ENCODE peak calls at places on chromosomes 5 and 9, in ten cellular contexts. One of them, this sample, is unnamed.

GRCh38 chr5:101440173-101440572 is 537.1 kb upstream of the ST8SIA4 start:
- DNase-seq in SK-N-MC: no peak
- DNase-seq in stomach: no peak
- DNase-seq in Peyer's patch: no peak
- DNase-seq in GM23248: no peak
- DNase-seq in naive thymus-derived CD4-positive, alpha-beta T cell: no peak
- DNase-seq in body of pancreas: no peak
- DNase-seq in right atrium auricular region: no peak
- DNase-seq in fibroblast of pulmonary artery: no peak
- DNase-seq in fibroblast of the aortic adventitia: no peak
- DNase-seq in this sample: no peak

GRCh38 chr5:104372796-104373195 is 810.2 kb upstream of the NUDT12 start:
- DNase-seq in fibroblast of the aortic adventitia: no peak
- DNase-seq in stomach: no peak
- DNase-seq in body of pancreas: no peak
- DNase-seq in right atrium auricular region: no peak
- DNase-seq in GM23248: no peak
- DNase-seq in SK-N-MC: no peak
- DNase-seq in fibroblast of pulmonary artery: peak
- DNase-seq in naive thymus-derived CD4-positive, alpha-beta T cell: no peak
- DNase-seq in Peyer's patch: no peak
- DNase-seq in this sample: no peak

GRCh38 chr5:177265395-177265794 is 38.1 kb downstream of the RAB24 start:
- DNase-seq in fibroblast of the aortic adventitia: no peak
- DNase-seq in naive thymus-derived CD4-positive, alpha-beta T cell: no peak
- DNase-seq in body of pancreas: no peak
- DNase-seq in Peyer's patch: no peak
- DNase-seq in stomach: no peak
- DNase-seq in fibroblast of pulmonary artery: no peak
- DNase-seq in SK-N-MC: no peak
- DNase-seq in GM23248: no peak
- DNase-seq in right atrium auricular region: no peak
- DNase-seq in this sample: no peak

GRCh38 chr9:126626117-126627022 is 12.6 kb downstream of the LMX1B start:
- DNase-seq in SK-N-MC: no peak
- DNase-seq in GM23248: no peak
- DNase-seq in fibroblast of the aortic adventitia: no peak
- DNase-seq in fibroblast of pulmonary artery: no peak
- DNase-seq in body of pancreas: no peak
- DNase-seq in naive thymus-derived CD4-positive, alpha-beta T cell: no peak
- DNase-seq in right atrium auricular region: no peak
- DNase-seq in stomach: no peak
- DNase-seq in Peyer's patch: no peak
- DNase-seq in this sample: no peak

GRCh38 chr9:97934321-97935115 is 3.5 kb downstream of the HEMGN start:
- DNase-seq in Peyer's patch: no peak
- DNase-seq in SK-N-MC: peak
- DNase-seq in fibroblast of pulmonary artery: no peak
- DNase-seq in body of pancreas: no peak
- DNase-seq in right atrium auricular region: no peak
- DNase-seq in GM23248: peak
- DNase-seq in stomach: no peak
- DNase-seq in fibroblast of the aortic adventitia: no peak
- DNase-seq in naive thymus-derived CD4-positive, alpha-beta T cell: no peak
- DNase-seq in this sample: no peak

GRCh38 chr9:89036862-89037261 is 45.6 kb downstream of the S1PR3 start:
- DNase-seq in fibroblast of pulmonary artery: no peak
- DNase-seq in right atrium auricular region: peak
- DNase-seq in Peyer's patch: no peak
- DNase-seq in GM23248: no peak
- DNase-seq in stomach: no peak
- DNase-seq in SK-N-MC: no peak
- DNase-seq in fibroblast of the aortic adventitia: no peak
- DNase-seq in naive thymus-derived CD4-positive, alpha-beta T cell: no peak
- DNase-seq in body of pancreas: no peak
- DNase-seq in this sample: no peak

GRCh38 chr9:134190232-134191121 is 26.1 kb upstream of the RNU6ATAC start:
- DNase-seq in fibroblast of pulmonary artery: no peak
- DNase-seq in fibroblast of the aortic adventitia: no peak
- DNase-seq in Peyer's patch: no peak
- DNase-seq in right atrium auricular region: no peak
- DNase-seq in SK-N-MC: no peak
- DNase-seq in body of pancreas: no peak
- DNase-seq in GM23248: no peak
- DNase-seq in stomach: no peak
- DNase-seq in naive thymus-derived CD4-positive, alpha-beta T cell: no peak
- DNase-seq in this sample: no peak

GRCh38 chr5:95526871-95527270 is 27.9 kb downstream of the SKIC3 start:
- DNase-seq in GM23248: peak
- DNase-seq in Peyer's patch: no peak
- DNase-seq in right atrium auricular region: no peak
- DNase-seq in fibroblast of the aortic adventitia: no peak
- DNase-seq in fibroblast of pulmonary artery: no peak
- DNase-seq in naive thymus-derived CD4-positive, alpha-beta T cell: no peak
- DNase-seq in stomach: no peak
- DNase-seq in body of pancreas: no peak
- DNase-seq in SK-N-MC: no peak
- DNase-seq in this sample: no peak

GRCh38 chr5:151709109-151709735 is 22.5 kb upstream of the SPARC start:
- DNase-seq in SK-N-MC: no peak
- DNase-seq in naive thymus-derived CD4-positive, alpha-beta T cell: no peak
- DNase-seq in GM23248: no peak
- DNase-seq in body of pancreas: no peak
- DNase-seq in fibroblast of pulmonary artery: no peak
- DNase-seq in right atrium auricular region: no peak
- DNase-seq in Peyer's patch: no peak
- DNase-seq in stomach: no peak
- DNase-seq in fibroblast of the aortic adventitia: no peak
- DNase-seq in this sample: no peak

GRCh38 chr5:122424211-122424610 is 112.2 kb downstream of the SNCAIP start:
- DNase-seq in body of pancreas: no peak
- DNase-seq in stomach: no peak
- DNase-seq in SK-N-MC: no peak
- DNase-seq in Peyer's patch: no peak
- DNase-seq in naive thymus-derived CD4-positive, alpha-beta T cell: no peak
- DNase-seq in right atrium auricular region: no peak
- DNase-seq in GM23248: no peak
- DNase-seq in fibroblast of the aortic adventitia: no peak
- DNase-seq in fibroblast of pulmonary artery: no peak
- DNase-seq in this sample: no peak

GRCh38 chr9:16328349-16328748 is 542.1 kb downstream of the BNC2 start:
- DNase-seq in stomach: no peak
- DNase-seq in SK-N-MC: no peak
- DNase-seq in Peyer's patch: no peak
- DNase-seq in body of pancreas: no peak
- DNase-seq in GM23248: no peak
- DNase-seq in naive thymus-derived CD4-positive, alpha-beta T cell: no peak
- DNase-seq in fibroblast of the aortic adventitia: peak
- DNase-seq in fibroblast of pulmonary artery: no peak
- DNase-seq in right atrium auricular region: no peak
- DNase-seq in this sample: no peak

GRCh38 chr9:81848472-81848871 is 79.8 kb upstream of the SPATA31D4 start:
- DNase-seq in fibroblast of pulmonary artery: peak
- DNase-seq in body of pancreas: no peak
- DNase-seq in naive thymus-derived CD4-positive, alpha-beta T cell: no peak
- DNase-seq in GM23248: peak
- DNase-seq in Peyer's patch: no peak
- DNase-seq in stomach: no peak
- DNase-seq in fibroblast of the aortic adventitia: peak
- DNase-seq in SK-N-MC: no peak
- DNase-seq in right atrium auricular region: no peak
- DNase-seq in this sample: no peak

GRCh38 chr5:132787076-132787475 is 10.0 kb upstream of the SEPTIN8 start:
- DNase-seq in GM23248: peak
- DNase-seq in stomach: no peak
- DNase-seq in naive thymus-derived CD4-positive, alpha-beta T cell: no peak
- DNase-seq in SK-N-MC: no peak
- DNase-seq in Peyer's patch: no peak
- DNase-seq in fibroblast of the aortic adventitia: peak
- DNase-seq in right atrium auricular region: no peak
- DNase-seq in fibroblast of pulmonary artery: no peak
- DNase-seq in body of pancreas: no peak
- DNase-seq in this sample: no peak

DNA sequence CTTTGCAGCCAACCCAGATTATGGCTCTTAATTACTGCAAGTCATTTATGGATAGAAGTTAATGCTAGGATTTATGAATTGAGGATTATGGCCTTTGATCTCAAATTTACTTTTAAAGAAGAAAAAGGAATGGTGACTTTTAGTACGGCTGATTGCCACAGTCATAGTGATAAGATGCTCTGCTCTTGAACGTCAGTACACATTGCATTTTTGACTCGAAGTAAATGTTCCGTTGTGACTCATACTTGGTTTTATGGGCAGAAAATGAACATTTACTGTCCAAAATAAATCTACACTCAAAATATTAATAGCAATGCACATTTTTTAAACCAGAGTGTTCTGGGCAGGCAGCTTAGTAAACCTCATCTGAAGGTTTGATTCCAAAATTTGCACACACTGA is 825 bp downstream of the ADAMTSL1 start:
- DNase-seq in right atrium auricular region: no peak
- DNase-seq in stomach: no peak
- DNase-seq in GM23248: peak
- DNase-seq in naive thymus-derived CD4-positive, alpha-beta T cell: no peak
- DNase-seq in Peyer's patch: no peak
- DNase-seq in SK-N-MC: no peak
- DNase-seq in body of pancreas: no peak
- DNase-seq in fibroblast of pulmonary artery: peak
- DNase-seq in fibroblast of the aortic adventitia: peak
- DNase-seq in this sample: no peak
- H3K4me3 ChIP-seq in right atrium auricular region: no peak
- H3K4me3 ChIP-seq in stomach: peak
- H3K4me3 ChIP-seq in GM23248: peak
- H3K4me3 ChIP-seq in naive thymus-derived CD4-positive, alpha-beta T cell: no peak
- H3K4me3 ChIP-seq in Peyer's patch: no peak
- H3K4me3 ChIP-seq in SK-N-MC: no peak
- H3K4me3 ChIP-seq in body of pancreas: no peak
- H3K4me3 ChIP-seq in fibroblast of pulmonary artery: peak
- H3K4me3 ChIP-seq in fibroblast of the aortic adventitia: peak
- H3K4me3 ChIP-seq in this sample: no peak

GRCh38 chr5:173248481-173248880 is 13.5 kb upstream of the NKX2-5 start:
- DNase-seq in GM23248: no peak
- DNase-seq in Peyer's patch: no peak
- DNase-seq in fibroblast of pulmonary artery: no peak
- DNase-seq in right atrium auricular region: no peak
- DNase-seq in SK-N-MC: no peak
- DNase-seq in fibroblast of the aortic adventitia: no peak
- DNase-seq in stomach: no peak
- DNase-seq in naive thymus-derived CD4-positive, alpha-beta T cell: no peak
- DNase-seq in body of pancreas: no peak
- DNase-seq in this sample: no peak
- H3K4me3 ChIP-seq in GM23248: no peak
- H3K4me3 ChIP-seq in Peyer's patch: no peak
- H3K4me3 ChIP-seq in fibroblast of pulmonary artery: no peak
- H3K4me3 ChIP-seq in right atrium auricular region: no peak
- H3K4me3 ChIP-seq in SK-N-MC: no peak
- H3K4me3 ChIP-seq in fibroblast of the aortic adventitia: no peak
- H3K4me3 ChIP-seq in stomach: no peak
- H3K4me3 ChIP-seq in naive thymus-derived CD4-positive, alpha-beta T cell: no peak
- H3K4me3 ChIP-seq in body of pancreas: no peak
- H3K4me3 ChIP-seq in this sample: no peak

GRCh38 chr5:173968154-173968553 is 20.8 kb upstream of the C5orf47 start:
- DNase-seq in Peyer's patch: no peak
- DNase-seq in fibroblast of pulmonary artery: no peak
- DNase-seq in naive thymus-derived CD4-positive, alpha-beta T cell: no peak
- DNase-seq in GM23248: no peak
- DNase-seq in fibroblast of the aortic adventitia: no peak
- DNase-seq in SK-N-MC: no peak
- DNase-seq in body of pancreas: no peak
- DNase-seq in stomach: no peak
- DNase-seq in right atrium auricular region: no peak
- DNase-seq in this sample: no peak

GRCh38 chr5:173963107-173963506 is 25.9 kb upstream of the C5orf47 start:
- DNase-seq in naive thymus-derived CD4-positive, alpha-beta T cell: no peak
- DNase-seq in Peyer's patch: no peak
- DNase-seq in stomach: no peak
- DNase-seq in fibroblast of pulmonary artery: peak
- DNase-seq in GM23248: peak
- DNase-seq in fibroblast of the aortic adventitia: peak
- DNase-seq in right atrium auricular region: no peak
- DNase-seq in SK-N-MC: no peak
- DNase-seq in body of pancreas: no peak
- DNase-seq in this sample: peak

GRCh38 chr5:173964491-173964890 is 24.5 kb upstream of the C5orf47 start:
- DNase-seq in naive thymus-derived CD4-positive, alpha-beta T cell: no peak
- DNase-seq in SK-N-MC: no peak
- DNase-seq in stomach: no peak
- DNase-seq in fibroblast of pulmonary artery: no peak
- DNase-seq in body of pancreas: no peak
- DNase-seq in right atrium auricular region: no peak
- DNase-seq in fibroblast of the aortic adventitia: no peak
- DNase-seq in Peyer's patch: no peak
- DNase-seq in GM23248: no peak
- DNase-seq in this sample: no peak

GRCh38 chr5:173962436-173962835 is 26.5 kb upstream of the C5orf47 start:
- DNase-seq in fibroblast of pulmonary artery: no peak
- DNase-seq in body of pancreas: no peak
- DNase-seq in GM23248: no peak
- DNase-seq in SK-N-MC: no peak
- DNase-seq in stomach: no peak
- DNase-seq in naive thymus-derived CD4-positive, alpha-beta T cell: no peak
- DNase-seq in right atrium auricular region: no peak
- DNase-seq in Peyer's patch: no peak
- DNase-seq in fibroblast of the aortic adventitia: no peak
- DNase-seq in this sample: no peak

DNA sequence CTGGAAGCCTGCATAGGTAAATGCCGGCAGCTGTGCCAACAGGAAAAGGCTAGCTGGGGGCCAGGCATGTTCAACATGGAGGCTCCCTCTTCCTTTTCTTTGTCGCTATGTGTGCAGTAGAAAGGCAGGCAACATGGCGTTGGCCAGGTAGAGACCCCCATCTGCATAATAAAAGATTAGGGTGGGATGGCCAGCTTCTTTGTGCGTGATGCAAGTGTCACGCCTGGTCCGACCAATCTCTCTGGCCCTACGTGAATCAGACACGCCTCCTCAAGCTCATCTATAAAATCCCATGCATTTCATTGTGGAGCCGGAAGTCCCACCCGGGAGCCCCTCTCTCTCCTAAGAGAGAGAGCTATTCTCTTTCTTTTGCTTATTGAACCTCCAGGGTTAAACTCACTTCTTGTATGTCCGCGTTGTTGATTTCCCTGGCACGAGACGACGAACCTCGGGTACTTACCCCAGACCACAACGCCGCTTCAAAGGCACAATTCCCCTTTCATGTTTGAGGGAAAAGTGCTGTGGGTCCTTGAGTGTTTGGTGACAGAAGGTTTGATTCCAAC is 25.0 kb upstream of the C5orf47 start:
- DNase-seq in right atrium auricular region: no peak
- DNase-seq in body of pancreas: no peak
- DNase-seq in GM23248: no peak
- DNase-seq in stomach: no peak
- DNase-seq in SK-N-MC: no peak
- DNase-seq in naive thymus-derived CD4-positive, alpha-beta T cell: peak
- DNase-seq in Peyer's patch: no peak
- DNase-seq in fibroblast of pulmonary artery: no peak
- DNase-seq in fibroblast of the aortic adventitia: no peak
- DNase-seq in this sample: no peak
- H3K4me3 ChIP-seq in right atrium auricular region: no peak
- H3K4me3 ChIP-seq in body of pancreas: no peak
- H3K4me3 ChIP-seq in GM23248: no peak
- H3K4me3 ChIP-seq in stomach: peak
- H3K4me3 ChIP-seq in SK-N-MC: no peak
- H3K4me3 ChIP-seq in naive thymus-derived CD4-positive, alpha-beta T cell: no peak
- H3K4me3 ChIP-seq in Peyer's patch: no peak
- H3K4me3 ChIP-seq in fibroblast of pulmonary artery: no peak
- H3K4me3 ChIP-seq in fibroblast of the aortic adventitia: no peak
- H3K4me3 ChIP-seq in this sample: peak

GRCh38 chr5:34865131-34865530 is 26.2 kb downstream of the TTC23L start:
- DNase-seq in right atrium auricular region: no peak
- DNase-seq in fibroblast of pulmonary artery: peak
- DNase-seq in GM23248: no peak
- DNase-seq in naive thymus-derived CD4-positive, alpha-beta T cell: no peak
- DNase-seq in fibroblast of the aortic adventitia: peak
- DNase-seq in stomach: no peak
- DNase-seq in Peyer's patch: no peak
- DNase-seq in body of pancreas: no peak
- DNase-seq in SK-N-MC: no peak
- DNase-seq in this sample: no peak
- H3K4me3 ChIP-seq in right atrium auricular region: no peak
- H3K4me3 ChIP-seq in fibroblast of pulmonary artery: no peak
- H3K4me3 ChIP-seq in GM23248: no peak
- H3K4me3 ChIP-seq in naive thymus-derived CD4-positive, alpha-beta T cell: no peak
- H3K4me3 ChIP-seq in fibroblast of the aortic adventitia: no peak
- H3K4me3 ChIP-seq in stomach: no peak
- H3K4me3 ChIP-seq in Peyer's patch: no peak
- H3K4me3 ChIP-seq in body of pancreas: no peak
- H3K4me3 ChIP-seq in SK-N-MC: no peak
- H3K4me3 ChIP-seq in this sample: no peak

This sample was measured in A549.